ENCODE peak calls at places on chromosomes 6 and 20, in nine cellular contexts. X is activated B cell treated with CpG ODN at 0.5 μM for 24 hours, J is sigmoid colon, M is CD14-positive monocyte, U is GM13976, F is breast epithelium, I is AG04450, Z is kidney, H is right atrium auricular region. Q is an unnamed sample.
A peak's percentile ranks its signal among the peaks of the same experiment; 100 is the strongest.

GRCh38 chr6:134198093-134198492 is 119.8 kb downstream of the SGK1 start:
- DNase-seq in Z (no peak), I (no peak), U (no peak), X (no peak), J (no peak), H (no peak), M (no peak), F (no peak), Q (no peak)

GRCh38 chr6:20708367-20709124 is 174.3 kb downstream of the CDKAL1 start:
- DNase-seq in Z (no peak), X (no peak), H (no peak), M (no peak), J (no peak), I (no peak), U (peak; percentile 31), F (no peak), Q (no peak)

GRCh38 chr6:143586557-143586956 is 75.0 kb upstream of the FUCA2 start:
- DNase-seq in J (no peak), F (no peak), X (no peak), M (no peak), H (no peak), U (no peak), I (no peak), Z (no peak), Q (no peak)

GRCh38 chr20:58790440-58790839 is 60.3 kb downstream of the GNAS-AS1 start:
- DNase-seq in Z (peak; percentile 29), U (no peak), J (no peak), I (no peak), F (no peak), M (no peak), H (no peak), X (no peak), Q (peak; percentile 52)

GRCh38 chr6:81950877-81951276 is 198.4 kb upstream of the TENT5A start:
- DNase-seq in F (no peak), Z (no peak), U (no peak), X (no peak), M (no peak), J (no peak), H (no peak), I (no peak), Q (no peak)

GRCh38 chr6:47670851-47671250 is 27.5 kb upstream of the ADGRF4 start:
- DNase-seq in J (no peak), M (no peak), X (no peak), H (no peak), Z (no peak), I (no peak), U (no peak), F (no peak), Q (no peak)

GRCh38 chr6:3423439-3424184 is 33.2 kb downstream of the SLC22A23 start:
- DNase-seq in U (no peak), J (no peak), Z (no peak), M (no peak), I (no peak), H (no peak), F (no peak), X (no peak), Q (no peak)

GRCh38 chr6:13360671-13361540 is 32.6 kb upstream of the TBC1D7 start:
- DNase-seq in I (no peak), Z (no peak), U (no peak), H (no peak), F (no peak), M (no peak), X (no peak), J (no peak), Q (no peak)

GRCh38 chr6:131215212-131215611 is 79.9 kb downstream of the AKAP7 start:
- DNase-seq in U (no peak), F (no peak), H (no peak), M (no peak), I (no peak), J (no peak), X (no peak), Z (no peak), Q (no peak)

GRCh38 chr6:131210469-131210868 is 75.2 kb downstream of the AKAP7 start:
- DNase-seq in H (no peak), I (no peak), X (no peak), Z (no peak), U (no peak), M (no peak), J (no peak), F (no peak), Q (no peak)

GRCh38 chr6:131212928-131213327 is 77.7 kb downstream of the AKAP7 start:
- DNase-seq in I (no peak), F (no peak), J (no peak), M (no peak), X (no peak), Z (no peak), U (no peak), H (no peak), Q (no peak)

GRCh38 chr6:131213501-131213990 is 78.3 kb downstream of the AKAP7 start:
- DNase-seq in U (no peak), J (no peak), Z (no peak), H (no peak), I (peak; percentile 56), F (no peak), X (no peak), M (no peak), Q (no peak)

DNA sequence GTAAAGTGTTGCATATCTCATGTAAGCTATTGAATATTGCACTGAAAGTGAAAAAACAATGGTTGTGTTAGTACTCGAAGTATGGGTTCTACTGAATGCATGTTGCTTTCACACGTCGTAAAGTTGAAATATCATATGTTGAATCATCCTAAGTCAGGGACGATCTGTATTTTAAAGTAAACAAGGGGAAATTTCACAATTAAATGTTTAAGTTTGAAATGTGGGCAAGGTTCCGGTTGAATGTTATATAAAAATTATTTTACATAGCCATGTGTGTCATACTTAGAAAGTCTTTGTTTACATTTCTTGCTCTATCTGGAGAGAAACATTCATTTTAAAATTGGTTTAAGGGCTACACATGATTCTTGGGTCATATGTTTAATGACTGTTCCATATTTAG is 76.8 kb downstream of the AKAP7 start:
- DNase-seq in F (no peak), U (no peak), H (no peak), Z (no peak), J (no peak), M (no peak), X (no peak), I (no peak), Q (no peak)
- TF ChIP-seq CTCF in F (no peak), U (no peak), H (no peak), Z (no peak), J (no peak), M (no peak), X (no peak), I (no peak), Q (no peak)

DNA sequence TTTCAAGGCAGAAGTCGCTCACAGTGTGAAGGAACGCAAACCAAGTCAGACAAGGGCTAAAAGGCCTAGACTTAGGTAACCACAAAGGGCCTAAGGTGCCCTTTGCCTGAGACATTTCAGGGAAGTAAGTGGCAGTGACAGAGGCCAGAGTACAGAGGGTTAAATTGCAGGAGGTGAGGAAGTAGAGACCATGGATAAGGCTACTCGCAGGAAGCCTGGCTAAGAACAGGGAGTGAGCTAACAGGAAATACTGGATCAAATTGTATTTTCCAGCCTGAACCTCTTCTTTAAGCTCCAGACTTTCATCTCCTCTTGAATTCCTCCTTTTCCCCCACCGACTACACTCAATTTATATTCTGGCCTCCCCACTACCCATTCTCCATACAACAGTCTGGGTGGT is 16.6 kb downstream of the ZHX3 start:
- DNase-seq in H (no peak), J (no peak), U (no peak), F (no peak), M (no peak), I (no peak), X (no peak), Z (no peak), Q (no peak)
- TF ChIP-seq CTCF in H (no peak), J (no peak), U (no peak), F (no peak), M (no peak), I (no peak), X (no peak), Z (no peak), Q (no peak)

GRCh38 chr6:85408039-85408438 is 41.8 kb upstream of the NT5E start:
- DNase-seq in F (no peak), Z (no peak), I (no peak), J (no peak), M (no peak), U (no peak), H (no peak), X (no peak), Q (no peak)

GRCh38 chr6:85405175-85405852 is 44.6 kb upstream of the NT5E start:
- DNase-seq in I (no peak), M (no peak), U (no peak), H (no peak), Z (no peak), F (no peak), X (no peak), J (no peak), Q (no peak)

GRCh38 chr6:85406641-85407075 is 43.2 kb upstream of the NT5E start:
- DNase-seq in F (no peak), U (no peak), X (no peak), I (no peak), Z (no peak), J (no peak), H (no peak), M (no peak), Q (no peak)

GRCh38 chr6:85404497-85405174 is 45.2 kb upstream of the NT5E start:
- DNase-seq in F (no peak), Z (peak; percentile 63), U (no peak), J (no peak), I (peak; percentile 79), M (no peak), H (no peak), X (no peak), Q (no peak)

GRCh38 chr6:85405853-85406198 is 44.1 kb upstream of the NT5E start:
- DNase-seq in H (no peak), X (no peak), U (no peak), I (no peak), Z (no peak), F (no peak), M (no peak), J (no peak), Q (no peak)
- TF ChIP-seq CTCF in H (no peak), X (no peak), U (no peak), I (no peak), Z (no peak), F (no peak), M (no peak), J (no peak), Q (no peak)

DNA sequence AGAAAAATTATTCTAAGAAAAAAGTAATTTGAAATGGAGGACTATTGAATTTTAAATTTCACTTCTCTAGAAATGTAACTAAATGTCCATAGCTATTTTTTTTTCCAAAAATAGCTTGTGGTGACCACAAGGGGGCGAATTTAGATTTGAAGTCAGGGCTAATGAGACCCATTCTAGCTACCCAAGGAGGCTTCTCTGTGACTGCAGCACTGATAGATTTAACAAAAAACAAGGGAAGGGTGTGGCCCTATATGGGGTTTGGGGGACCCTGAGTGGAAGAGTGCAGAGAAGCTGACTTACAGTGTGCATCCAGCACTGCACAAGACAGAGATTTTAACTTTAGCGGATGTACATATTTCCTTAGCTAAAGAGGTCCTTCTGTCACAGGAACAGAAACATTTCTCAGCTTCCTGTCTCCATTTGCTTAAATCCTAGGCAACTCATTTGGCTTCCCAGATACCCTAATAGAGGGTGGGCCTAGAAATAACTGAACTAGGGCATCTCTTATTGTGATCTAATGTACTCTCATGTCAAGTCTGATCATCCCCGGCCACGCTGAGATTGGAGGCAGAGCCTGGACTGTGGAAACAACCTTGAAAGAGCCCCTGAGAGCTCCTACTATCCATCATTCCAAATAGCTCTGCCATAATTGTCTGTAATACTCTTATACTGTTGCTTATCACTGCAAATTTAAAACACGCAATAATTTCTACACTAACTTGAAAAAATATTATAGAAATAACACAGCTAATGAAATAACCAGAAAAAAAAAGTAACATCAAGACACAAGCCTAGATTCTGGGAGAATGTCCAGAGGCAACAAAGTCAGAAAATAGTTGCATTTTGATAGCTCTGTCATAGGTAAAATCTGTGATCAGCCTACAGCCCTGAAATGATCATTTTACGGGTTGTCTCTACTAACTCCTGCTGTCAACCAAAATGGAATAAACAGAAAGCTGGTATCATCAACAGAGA is 93.6 kb downstream of the SNAP91 start:
- DNase-seq in I (peak; percentile 1), U (peak; percentile 34), F (no peak), X (no peak), J (no peak), M (no peak), H (no peak), Z (no peak), Q (no peak)
- TF ChIP-seq CTCF in I (peak; percentile 68), U (peak; percentile 32), F (peak; percentile 28), X (no peak), J (peak; percentile 16), M (peak; percentile 78), H (peak; percentile 35), Z (peak; percentile 37), Q (peak; percentile 88)

Q was measured in chondrocyte.